ENCODE peak calls at places on chromosomes 4 and X, in ten cellular contexts. P is psoas muscle, D is fibroblast of lung, U is BJ, V is PC-3, N is mesenchymal stem cell, R is lung, T is tibial artery, O is GM23338, A is esophagus squamous epithelium. W is an unnamed sample.

GRCh38 chr4:38075370-38076152 is 115.4 kb downstream of the PTTG2 start:
- DNase-seq in V (no peak), N (peak; percentile 71), P (no peak), U (peak; percentile 41), R (no peak), A (no peak), O (no peak), T (no peak), D (peak; percentile 32), W (no peak)

GRCh38 chrX:20623448-20623847 is 356.7 kb upstream of the RPS6KA3 start:
- DNase-seq in R (no peak), P (no peak), D (peak; percentile 60), U (no peak), T (no peak), V (peak; percentile 46), O (no peak), N (peak; percentile 0), A (no peak), W (no peak)

GRCh38 chrX:49276671-49277519 is 7.3 kb downstream of the PPP1R3F start:
- DNase-seq in D (peak; percentile 3), P (no peak), A (no peak), N (no peak), V (no peak), U (no peak), R (no peak), T (no peak), O (no peak), W (no peak)

GRCh38 chr4:186724048-186724860 is 598 bp upstream of the FAT1 start:
- DNase-seq in R (peak; percentile 34), D (peak; percentile 61), V (peak; percentile 37), T (peak; percentile 42), U (no peak), P (peak; percentile 56), A (no peak), N (peak; percentile 60), O (peak; percentile 91), W (no peak)

GRCh38 chr4:152321408-152321807 is 214.5 kb downstream of the FBXW7 start:
- DNase-seq in O (no peak), N (no peak), P (no peak), A (no peak), D (no peak), U (peak; percentile 48), R (no peak), V (no peak), T (no peak), W (no peak)

GRCh38 chr4:74546020-74546419 is 101.1 kb downstream of the AREG start:
- DNase-seq in A (no peak), N (peak; percentile 68), O (peak; percentile 45), V (no peak), D (peak; percentile 73), T (no peak), R (no peak), U (no peak), P (no peak), W (no peak)

GRCh38 chr4:115165503-115165902 is 52.1 kb upstream of the NDST4 start:
- DNase-seq in D (peak; percentile 30), U (no peak), O (no peak), T (no peak), N (peak; percentile 6), A (no peak), V (no peak), R (no peak), P (no peak), W (no peak)

GRCh38 chrX:149829751-149830191 is 48.0 kb downstream of the MAGEA9 start:
- DNase-seq in N (peak; percentile 44), P (no peak), U (no peak), D (peak; percentile 77), R (no peak), V (no peak), T (no peak), A (no peak), O (peak; percentile 61), W (no peak)

GRCh38 chrX:68490644-68491043 is 8.2 kb upstream of the YIPF6 start:
- DNase-seq in D (no peak), A (no peak), V (peak; percentile 62), N (peak; percentile 45), U (no peak), P (no peak), O (peak; percentile 53), T (no peak), R (no peak), W (no peak)

GRCh38 chr4:164731827-164732474 is 22.0 kb upstream of the SMIM31 start:
- DNase-seq in A (no peak), V (peak; percentile 63), D (peak; percentile 23), P (no peak), N (peak; percentile 36), U (no peak), O (peak; percentile 71), R (no peak), T (no peak), W (peak; percentile 14)

GRCh38 chr4:48139688-48140087 is 5.6 kb upstream of the TXK start:
- DNase-seq in N (peak; percentile 40), V (peak; percentile 39), D (no peak), T (no peak), A (no peak), U (no peak), R (no peak), P (no peak), O (no peak), W (no peak)

GRCh38 chr4:48141048-48141447 is 7.0 kb upstream of the TXK start:
- DNase-seq in P (no peak), U (no peak), N (peak; percentile 50), D (peak; percentile 42), A (no peak), O (peak; percentile 77), V (peak; percentile 66), R (no peak), T (no peak), W (no peak)

GRCh38 chr4:48137766-48138349 is 3.8 kb upstream of the TXK start:
- DNase-seq in O (no peak), A (no peak), N (no peak), T (no peak), P (no peak), D (no peak), R (no peak), U (no peak), V (no peak), W (no peak)

GRCh38 chr4:48138936-48139335 is 4.9 kb upstream of the TXK start:
- DNase-seq in D (no peak), T (no peak), N (no peak), A (no peak), O (no peak), U (no peak), P (no peak), V (no peak), R (no peak), W (no peak)

GRCh38 chr4:48138511-48138910 is 4.5 kb upstream of the TXK start:
- DNase-seq in R (no peak), V (no peak), O (no peak), P (no peak), T (no peak), N (no peak), A (no peak), U (no peak), D (no peak), W (no peak)
- H3K4me3 ChIP-seq in R (no peak overlapping the region), V (no peak overlapping the region), O (no peak overlapping the region), P (no peak overlapping the region), T (no peak overlapping the region), N (no peak overlapping the region), A (no peak overlapping the region), U (no peak overlapping the region), D (no peak overlapping the region), W (no peak overlapping the region)

DNA sequence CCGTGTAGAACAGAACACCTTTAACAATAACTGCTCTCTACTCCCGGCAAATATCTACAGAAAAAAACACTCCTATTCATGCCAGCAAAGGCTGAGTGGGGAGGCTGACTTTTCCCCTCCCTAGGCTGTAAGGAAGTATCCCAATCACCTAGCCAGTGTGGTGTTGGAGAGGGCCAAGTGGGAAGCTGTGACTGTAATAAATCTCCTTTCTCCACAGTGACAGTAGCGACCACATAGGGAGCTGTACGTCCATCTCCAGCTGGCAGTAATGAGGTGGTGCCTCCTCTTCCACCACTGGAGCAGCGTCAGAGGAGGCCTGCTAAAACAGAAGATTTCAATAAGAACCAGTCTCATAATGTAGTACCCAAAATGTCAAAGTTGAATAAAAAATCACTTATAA is 47.9 kb upstream of the PLAC1 start:
- DNase-seq in A (no peak), R (no peak), U (no peak), D (no peak), O (no peak), P (no peak), T (no peak), V (no peak), N (no peak), W (no peak)
- H3K36me3 ChIP-seq in A (no peaks in the 10 kb centered on the region), R (no peaks in the 10 kb centered on the region), U (no peaks in the 10 kb centered on the region), D (no peaks in the 10 kb centered on the region), O (no peaks in the 10 kb centered on the region), P (no peaks in the 10 kb centered on the region), T (no peaks in the 10 kb centered on the region), V (no peaks in the 10 kb centered on the region), N (no peaks in the 10 kb centered on the region), W (no peaks in the 10 kb centered on the region)

GRCh38 chr4:108465886-108466491 is 154.4 kb upstream of the RPL34 start:
- DNase-seq in O (no peak), V (no peak), D (peak; percentile 69), T (no peak), P (no peak), N (no peak), R (no peak), A (no peak), U (no peak), W (no peak)

DNA sequence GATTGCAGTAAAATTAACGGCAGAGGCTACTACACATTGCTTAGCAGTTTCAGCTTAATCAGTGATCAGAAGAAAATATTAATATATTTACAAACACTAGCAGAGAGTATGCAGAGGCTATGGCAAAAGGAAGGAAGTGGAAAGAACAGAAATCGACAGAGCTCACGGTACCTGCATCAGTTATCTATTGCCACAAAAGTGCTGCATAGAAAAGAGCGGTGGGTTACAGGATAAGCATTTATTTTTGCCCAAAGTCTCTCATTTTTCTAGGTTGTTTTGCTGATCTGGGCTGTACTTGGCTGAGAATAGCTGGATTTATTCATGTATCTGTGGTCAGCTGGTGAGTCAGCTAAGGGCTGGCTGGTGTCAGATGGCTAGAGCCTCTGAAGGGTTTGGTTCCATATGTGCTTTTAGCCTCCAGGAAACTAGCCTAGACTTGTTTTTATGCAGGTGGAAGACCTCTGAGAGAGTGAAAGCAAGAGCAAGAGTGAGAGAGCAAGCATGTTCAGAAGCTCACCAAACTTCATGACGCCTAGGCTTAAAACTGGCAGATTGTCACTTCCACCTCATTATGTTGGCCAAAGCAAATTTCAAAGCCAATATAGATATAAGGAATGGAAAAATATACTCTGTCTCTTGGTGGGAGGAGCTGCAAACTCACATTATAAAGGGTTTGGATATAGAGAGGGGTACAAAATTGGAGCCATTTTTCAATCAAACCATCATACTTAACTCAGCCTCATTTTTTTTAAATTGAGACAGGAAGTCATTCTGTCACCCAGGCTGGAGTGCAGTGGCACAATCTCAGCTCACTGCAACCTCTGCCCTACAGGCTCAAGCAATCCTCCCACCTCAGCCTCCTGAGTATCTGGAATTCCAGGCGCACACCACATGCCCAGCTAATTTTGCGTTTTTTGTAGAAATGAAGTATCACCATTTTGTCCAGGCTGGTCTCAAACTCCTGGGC is 153.2 kb upstream of the RPL34 start:
- DNase-seq in N (peak; percentile 84), D (peak; percentile 96), P (no peak), U (peak; percentile 54), O (no peak), R (no peak), V (peak; percentile 46), T (no peak), A (no peak), W (no peak)
- H3K4me3 ChIP-seq in N (no peak overlapping the region), D (no peak overlapping the region), P (no peak overlapping the region), U (no peak overlapping the region), O (no peak overlapping the region), R (no peak overlapping the region), V (no peak overlapping the region), T (no peak overlapping the region), A (no peak overlapping the region), W (no peak overlapping the region)

GRCh38 chr4:3123201-3123671 is 48.8 kb downstream of the HTT start:
- DNase-seq in D (no peak), R (no peak), U (no peak), P (no peak), V (no peak), N (peak; percentile 91), O (no peak), A (no peak), T (no peak), W (no peak)
- H3K36me3 ChIP-seq in D (peaks cover 11% of the 10 kb centered on the region), R (peaks cover 22% of the 10 kb centered on the region), U (peaks cover 7% of the 10 kb centered on the region), P (peaks cover 59% of the 10 kb centered on the region), V (peaks cover 10% of the 10 kb centered on the region), N (peaks cover 34% of the 10 kb centered on the region), O (peaks cover 28% of the 10 kb centered on the region), A (peaks cover 7% of the 10 kb centered on the region), T (peaks cover 79% of the 10 kb centered on the region), W (no peaks in the 10 kb centered on the region)